ENCODE peak calls at places on chromosomes 16 and 17, in five cellular contexts. S is neural progenitor cell, A is mesenchymal stem cell, R is trophoblast cell, C is DND-41. Q is an unnamed sample. For H3K4me1, the result is how much of the 10 kb centered on the place peaks cover.

GRCh38 chr16:10988164-10988803 is 43.9 kb downstream of the CLEC16A start:
- DNase-seq in S (peak), A (no peak), R (no peak), C (peak), Q (peak)

GRCh38 chr17:6137716-6138502 is 67.7 kb downstream of the WSCD1 start:
- DNase-seq in S (no peak), A (no peak), R (no peak), C (no peak), Q (no peak)

GRCh38 chr16:78385406-78385805 is 286.0 kb downstream of the WWOX start:
- DNase-seq in S (no peak), A (no peak), R (no peak), C (no peak), Q (no peak)

GRCh38 chr17:34852614-34853013 is 108.6 kb downstream of the CCT6B start:
- DNase-seq in S (no peak), A (no peak), R (no peak), C (no peak), Q (no peak)

GRCh38 chr16:19911747-19912146 is 27.1 kb upstream of the GPRC5B start:
- DNase-seq in S (no peak), A (no peak), R (no peak), C (no peak), Q (no peak)

GRCh38 chr16:31129568-31130335 is 5.8 kb downstream of the PRSS8 start:
- DNase-seq in S (no peak), A (no peak), R (no peak), C (no peak), Q (peak)

GRCh38 chr17:72560303-72561247 is 439.8 kb downstream of the SOX9 start:
- DNase-seq in S (peak), A (peak), R (peak), C (peak), Q (peak)

GRCh38 chr16:19167710-19168172 is 299 bp upstream of the SYT17 start:
- DNase-seq in S (peak), A (peak), R (peak), C (no peak), Q (peak)

GRCh38 chr16:30570621-30571443 is 682 bp downstream of the ZNF688 start:
- DNase-seq in S (peak), A (peak), R (no peak), C (no peak), Q (peak)

GRCh38 chr17:15441315-15441714 is 26.1 kb downstream of the CDRT4 start:
- DNase-seq in S (no peak), A (no peak), R (no peak), C (no peak), Q (no peak)

GRCh38 chr16:10736926-10737625 is 6.6 kb upstream of the NUBP1 start:
- DNase-seq in S (peak), A (peak), R (peak), C (peak), Q (peak)

GRCh38 chr16:4377573-4378146 is 6.0 kb downstream of the VASN start:
- DNase-seq in S (peak), A (no peak), R (no peak), C (no peak), Q (peak)

GRCh38 chr16:51971184-51971583 is 575.8 kb downstream of the TOX3 start:
- DNase-seq in S (peak), A (peak), R (no peak), C (no peak), Q (peak)

GRCh38 chr16:1929105-1929504 is 10.9 kb upstream of the HS3ST6 start:
- DNase-seq in S (no peak), A (no peak), R (no peak), C (peak), Q (peak)

GRCh38 chr16:84423416-84423837 is 55.1 kb downstream of the ATP2C2 start:
- DNase-seq in S (no peak), A (peak), R (no peak), C (peak), Q (peak)

GRCh38 chr17:79905832-79906231 is 66.6 kb upstream of the CBX4 start:
- DNase-seq in S (no peak), A (no peak), R (peak), C (no peak), Q (peak)

GRCh38 chr17:79950711-79951110 is 85.0 kb downstream of the TBC1D16 start:
- DNase-seq in S (peak), A (no peak), R (no peak), C (no peak), Q (no peak)

GRCh38 chr17:7632492-7632894 is 2.6 kb downstream of the SHBG start:
- DNase-seq in S (peak), A (peak), R (no peak), C (peak), Q (peak)

GRCh38 chr17:41396340-41396739 is 1.1 kb downstream of the KRT31 start:
- DNase-seq in S (no peak), A (no peak), R (no peak), C (no peak), Q (no peak)

GRCh38 chr17:15377200-15377599 is 35.8 kb upstream of the TEKT3 start:
- DNase-seq in S (no peak), A (no peak), R (no peak), C (no peak), Q (peak)

GRCh38 chr17:5262417-5262816 is 19.7 kb upstream of the RABEP1 start:
- DNase-seq in S (no peak), A (no peak), R (no peak), C (no peak), Q (no peak)

GRCh38 chr17:75250009-75250471 is 11.4 kb downstream of the GGA3 start:
- DNase-seq in S (no peak), A (peak), R (peak), C (no peak), Q (peak)

GRCh38 chr16:28277537-28278388 is 14.6 kb upstream of the SBK1 start:
- DNase-seq in S (peak), A (peak), R (peak), C (peak), Q (peak)

GRCh38 chr17:66580178-66580577 is 254.7 kb upstream of the CACNG5 start:
- DNase-seq in S (peak), A (peak), R (no peak), C (no peak), Q (no peak)

GRCh38 chr17:71188811-71189492 is 931.9 kb upstream of the SOX9 start:
- DNase-seq in S (no peak), A (peak), R (no peak), C (no peak), Q (peak)

GRCh38 chr17:8803531-8804416 is 4.6 kb upstream of the MFSD6L start:
- DNase-seq in S (no peak), A (no peak), R (no peak), C (peak), Q (no peak)

GRCh38 chr17:51435641-51436091 is 175.3 kb downstream of the UTP18 start:
- DNase-seq in S (peak), A (no peak), R (no peak), C (peak), Q (peak)

GRCh38 chr16:60674241-60674640 is 1362.0 kb downstream of the CDH8 start:
- DNase-seq in S (no peak), A (no peak), R (no peak), C (no peak), Q (no peak)

GRCh38 chr16:57606147-57606846 is 22.1 kb upstream of the ADGRG1 start:
- DNase-seq in S (no peak), A (no peak), R (no peak), C (no peak), Q (no peak)

GRCh38 chr16:54718376-54718775 is 212.3 kb upstream of the IRX5 start:
- DNase-seq in S (no peak), A (no peak), R (no peak), C (no peak), Q (no peak)

GRCh38 chr17:32794533-32795246 is 82.2 kb downstream of the MYO1D start:
- DNase-seq in S (no peak), A (no peak), R (no peak), C (no peak), Q (no peak)

GRCh38 chr16:77869997-77870813 is 81.8 kb downstream of the VAT1L start:
- DNase-seq in S (no peak), A (no peak), R (no peak), C (no peak), Q (peak)

GRCh38 chr16:4410335-4411075 is 5.9 kb downstream of the CORO7 start:
- DNase-seq in S (no peak), A (peak), R (peak), C (no peak), Q (peak)

GRCh38 chr17:77407321-77408277 is 266.8 kb downstream of the SEC14L1 start:
- DNase-seq in S (no peak), A (no peak), R (no peak), C (no peak), Q (peak)

GRCh38 chr17:21282231-21282630 is 2.3 kb upstream of the MAP2K3 start:
- DNase-seq in S (no peak), A (peak), R (peak), C (no peak), Q (peak)

GRCh38 chr17:21282850-21283249 is 1.7 kb upstream of the MAP2K3 start:
- DNase-seq in S (no peak), A (no peak), R (no peak), C (no peak), Q (no peak)

GRCh38 chr17:21285164-21286065 is 904 bp downstream of the MAP2K3 start:
- DNase-seq in S (peak), A (peak), R (no peak), C (no peak), Q (peak)

GRCh38 chr17:21284319-21285163 is at the start of gene MAP2K3:
- DNase-seq in S (peak), A (peak), R (peak), C (peak), Q (peak)

DNA sequence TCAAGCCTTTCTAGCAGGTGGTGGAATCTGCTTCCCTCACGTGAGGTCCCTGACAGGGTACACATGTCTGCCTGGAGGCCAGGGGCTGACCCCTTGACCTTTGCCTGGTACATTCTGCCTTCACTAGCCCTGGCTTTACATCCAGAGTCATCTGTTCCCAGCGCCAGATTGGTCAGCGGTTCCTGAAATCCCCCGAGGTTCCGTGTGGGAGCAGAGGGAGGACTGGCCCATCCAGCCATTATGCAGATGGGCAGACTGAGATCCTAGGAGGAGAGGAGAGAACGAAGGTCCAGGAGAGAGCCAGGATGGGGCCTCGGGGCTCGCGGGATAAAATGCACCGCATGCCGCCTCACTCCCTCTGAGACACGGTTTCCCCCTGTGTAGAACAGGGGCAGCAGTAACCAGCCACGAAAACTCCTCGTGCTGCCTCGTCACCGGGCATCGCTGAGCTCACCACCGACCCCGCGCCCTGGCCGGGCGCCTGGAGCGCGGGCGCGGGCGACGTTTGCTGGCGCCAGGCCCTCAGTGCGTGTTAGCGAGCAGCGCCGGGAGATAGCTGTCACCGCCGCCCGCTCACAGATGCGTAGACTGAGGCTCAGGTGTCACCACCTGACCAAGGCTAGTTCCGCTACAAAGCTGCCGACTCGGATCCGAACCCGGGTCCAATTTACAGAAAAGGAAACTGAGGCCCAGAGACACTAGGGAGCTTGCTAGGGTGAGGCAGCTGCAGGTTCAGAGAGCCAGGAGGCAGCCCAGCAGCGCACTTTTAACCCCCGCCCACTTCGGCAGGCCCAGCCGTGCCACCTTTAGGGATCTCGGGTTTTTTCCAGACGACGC is 811 bp upstream of the MAP2K3 start:
- DNase-seq in S (peak), A (peak), R (peak), C (no peak), Q (peak)
- H3K4me1 ChIP-seq in S (under half), A (half or more), R (under half), C (half or more), Q (under half)

GRCh38 chr17:411416-412120 is 59.0 kb upstream of the RPH3AL start:
- DNase-seq in S (no peak), A (no peak), R (no peak), C (no peak), Q (peak)
- H2AFZ ChIP-seq in S (no peak), A (no peak), R (no peak), C (no peak), Q (peak)

GRCh38 chr16:65937455-65937854 is 429.0 kb upstream of the CDH5 start:
- DNase-seq in S (no peak), A (no peak), R (no peak), C (no peak), Q (no peak)
- H3K4me2 ChIP-seq in S (no peak), A (no peak), R (no peak), C (no peak), Q (no peak)

DNA sequence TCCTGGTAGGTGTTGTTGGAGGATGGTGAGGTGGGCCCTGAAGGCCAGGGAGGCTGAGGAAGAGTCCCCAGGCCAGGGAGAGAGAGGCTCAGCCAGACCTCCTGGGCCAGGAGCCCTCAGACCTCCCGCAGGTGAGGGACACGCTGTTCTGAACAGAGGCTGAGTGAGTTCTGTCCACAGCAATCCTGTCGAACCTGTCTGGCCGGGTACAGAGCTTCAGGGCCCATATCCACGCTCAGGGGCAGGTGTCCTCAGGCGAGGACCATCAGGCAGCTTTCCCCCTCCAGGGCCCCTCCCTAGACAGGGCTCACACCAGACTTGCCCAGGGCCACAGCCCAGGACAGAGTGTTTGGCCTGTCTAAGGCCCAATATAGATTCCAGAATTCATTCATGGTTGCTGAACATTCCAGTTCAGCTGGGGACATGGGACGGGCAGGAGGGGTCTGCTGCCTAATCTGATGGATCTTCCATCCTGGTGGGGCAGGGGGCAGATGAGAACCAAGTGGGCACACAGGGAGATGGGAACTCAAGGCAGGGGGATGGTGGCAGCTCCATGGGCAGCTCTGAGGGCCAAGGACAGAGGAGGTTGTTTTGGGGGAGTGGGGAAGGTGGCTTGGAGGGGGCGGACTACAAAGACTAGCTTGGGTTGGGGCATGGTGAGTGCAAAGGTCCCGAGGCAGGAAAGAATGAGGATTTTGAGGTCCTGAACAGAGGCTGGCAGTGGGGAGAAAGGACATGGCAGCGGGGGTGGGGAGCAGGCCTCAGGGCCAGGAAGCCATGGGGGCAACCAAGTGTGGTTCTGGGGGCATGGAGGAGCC is 23.4 kb upstream of the MPRIP start:
- DNase-seq in S (no peak), A (no peak), R (peak), C (no peak), Q (no peak)
- H3K4me1 ChIP-seq in S (under half), A (under half), R (half or more), C (under half), Q (under half)

GRCh38 chr16:73053379-73054130 is 5.6 kb upstream of the ZFHX3 start:
- DNase-seq in S (no peak), A (peak), R (no peak), C (no peak), Q (no peak)

GRCh38 chr16:73051903-73052302 is 4.0 kb upstream of the ZFHX3 start:
- DNase-seq in S (no peak), A (no peak), R (no peak), C (no peak), Q (no peak)

GRCh38 chr16:73053038-73053378 is 5.1 kb upstream of the ZFHX3 start:
- DNase-seq in S (no peak), A (no peak), R (no peak), C (no peak), Q (no peak)

GRCh38 chr16:73051216-73051615 is 3.3 kb upstream of the ZFHX3 start:
- DNase-seq in S (no peak), A (no peak), R (no peak), C (no peak), Q (no peak)

GRCh38 chr16:73052441-73053030 is 4.6 kb upstream of the ZFHX3 start:
- DNase-seq in S (peak), A (no peak), R (no peak), C (no peak), Q (no peak)
- H2AFZ ChIP-seq in S (no peak), A (no peak), R (peak), C (no peak), Q (no peak)

Q was measured in GM23248.